ENCODE peak calls at places on chromosomes 2 and 18, in five cellular contexts. T is HepG2, P is fibroblast of lung, U is MM.1S, Z is mammary epithelial cell. L is an unnamed sample. For H3K79me2, the result is how much of the 10 kb centered on the place peaks cover.

GRCh38 chr2:46018773-46019593 is 278.2 kb upstream of the EPAS1 start:
- DNase-seq in U (no peak), Z (no peak), T (no peak), P (no peak), L (no peak)

GRCh38 chr2:127665267-127665893 is 9.9 kb downstream of the LIMS2 start:
- DNase-seq in U (no peak), Z (no peak), T (no peak), P (no peak), L (no peak)

GRCh38 chr2:249538-250042 is 14.2 kb downstream of the SH3YL1 start:
- DNase-seq in U (no peak), T (peak), P (no peak), Z (no peak), L (no peak)

GRCh38 chr2:127606594-127607398 is 39.2 kb upstream of the GPR17 start:
- DNase-seq in U (no peak), P (no peak), Z (no peak), T (no peak), L (no peak)

GRCh38 chr2:238043851-238044250 is 16.9 kb upstream of the SCLY start:
- DNase-seq in P (no peak), Z (no peak), T (no peak), U (no peak), L (no peak)

GRCh38 chr2:238254095-238254494 is 14.3 kb upstream of the HES6 start:
- DNase-seq in Z (no peak), U (no peak), T (no peak), P (no peak), L (no peak)

GRCh38 chr2:22694856-22695255 is 690.1 kb upstream of the KLHL29 start:
- DNase-seq in U (no peak), Z (no peak), P (no peak), T (no peak), L (no peak)

GRCh38 chr2:241850544-241851324 is 8.0 kb downstream of the PDCD1 start:
- DNase-seq in U (no peak), T (no peak), P (no peak), Z (no peak), L (no peak)

GRCh38 chr2:88600038-88600465 is 27.2 kb downstream of the EIF2AK3 start:
- DNase-seq in T (peak), P (peak), Z (peak), U (peak), L (peak)

GRCh38 chr2:199677881-199678280 is 173.1 kb downstream of the FTCDNL1 start:
- DNase-seq in U (no peak), Z (no peak), T (peak), P (no peak), L (no peak)

GRCh38 chr18:13236411-13236810 is 17.9 kb downstream of the LDLRAD4 start:
- DNase-seq in T (no peak), Z (no peak), P (no peak), U (no peak), L (no peak)

GRCh38 chr2:4604767-4605166 is 901.4 kb downstream of the DCDC2C start:
- DNase-seq in U (no peak), T (no peak), P (no peak), Z (no peak), L (no peak)

GRCh38 chr2:26576565-26577441 is 64.4 kb downstream of the CIB4 start:
- DNase-seq in Z (peak), T (no peak), P (no peak), U (no peak), L (no peak)

GRCh38 chr2:73290049-73290839 is 3.1 kb downstream of the EGR4 start:
- DNase-seq in U (peak), P (peak), T (peak), Z (peak), L (peak)

GRCh38 chr2:190177249-190177648 is 114.7 kb upstream of the MSTN start:
- DNase-seq in T (no peak), U (no peak), P (no peak), Z (no peak), L (no peak)

DNA sequence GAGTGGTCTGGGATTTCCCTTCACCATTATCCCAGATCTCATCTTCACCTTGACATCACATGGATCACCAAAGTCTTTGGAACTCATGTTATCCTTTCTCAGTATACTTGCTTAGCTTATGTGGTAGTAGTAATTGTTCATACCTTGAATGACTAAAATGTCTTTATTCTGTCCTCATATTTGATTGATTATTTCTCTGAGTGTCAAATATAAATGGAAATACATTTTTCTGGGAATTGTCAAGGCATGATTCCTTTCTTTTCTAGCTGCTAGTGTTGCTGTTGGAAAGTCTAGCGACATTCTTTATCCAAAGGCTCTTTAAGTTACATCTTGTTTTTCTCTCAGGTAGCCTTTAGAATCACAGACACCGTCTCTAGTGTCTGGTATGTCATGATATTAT is 334.4 kb downstream of the CMPK2 start:
- DNase-seq in U (no peak), T (no peak), Z (no peak), P (no peak), L (no peak)
- H3K79me2 ChIP-seq in U (under half), T (under half), Z (under half), P (under half), L (under half)

DNA sequence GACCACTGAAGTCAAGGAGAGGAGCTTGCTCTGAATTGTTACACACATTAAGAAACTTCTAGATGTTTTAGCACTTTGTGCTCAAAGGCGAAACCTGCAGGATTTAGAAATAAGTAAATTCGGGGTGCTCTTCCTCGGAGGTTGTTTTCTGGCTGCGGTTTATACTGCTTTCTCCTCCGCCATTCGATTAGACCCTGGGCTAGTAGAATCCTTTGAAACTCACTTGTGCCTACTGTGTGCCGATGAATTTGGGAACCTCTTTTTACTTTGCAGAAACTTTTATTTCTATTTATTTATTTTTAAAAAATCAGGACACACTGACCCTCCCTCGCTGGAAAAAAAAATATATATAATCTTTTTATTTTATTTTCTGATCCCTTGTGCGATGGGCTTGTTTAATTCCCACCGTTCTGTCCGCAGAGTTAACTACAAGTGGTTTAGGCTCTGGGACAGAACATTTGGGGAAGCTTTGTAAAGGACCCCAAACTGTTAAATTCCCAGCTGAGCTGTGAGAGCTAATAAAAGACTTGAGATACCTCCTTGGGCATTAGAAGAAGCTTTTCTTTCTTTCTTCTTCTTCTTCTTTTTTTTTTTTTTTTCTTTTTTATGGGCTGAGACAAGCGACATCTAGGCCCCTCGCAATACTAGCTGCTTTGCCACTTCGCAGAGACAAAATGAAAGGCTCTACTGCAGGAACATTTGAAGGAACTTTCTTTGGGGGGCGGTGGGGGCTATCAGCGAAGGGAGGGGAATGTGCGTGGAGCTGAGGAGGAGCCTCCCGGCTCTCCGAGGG is 3.8 kb downstream of the MEIS1 start:
- DNase-seq in T (no peak), Z (no peak), U (peak), P (peak), L (no peak)
- TF ChIP-seq EZH2 in T (no peak), Z (no peak), U (no peak), P (no peak), L (no peak)

GRCh38 chr2:111903930-111904439 is 5.6 kb downstream of the MERTK start:
- DNase-seq in Z (no peak), T (no peak), U (no peak), P (no peak), L (no peak)
- H3K79me2 ChIP-seq in Z (under half), T (half or more), U (half or more), P (under half), L (under half)

GRCh38 chr2:218982312-218983262 is 2.4 kb downstream of the FEV start:
- DNase-seq in U (peak), P (no peak), T (no peak), Z (no peak), L (no peak)
- TF ChIP-seq EZH2 in U (no peak), P (peak), T (peak), Z (peak), L (peak)

DNA sequence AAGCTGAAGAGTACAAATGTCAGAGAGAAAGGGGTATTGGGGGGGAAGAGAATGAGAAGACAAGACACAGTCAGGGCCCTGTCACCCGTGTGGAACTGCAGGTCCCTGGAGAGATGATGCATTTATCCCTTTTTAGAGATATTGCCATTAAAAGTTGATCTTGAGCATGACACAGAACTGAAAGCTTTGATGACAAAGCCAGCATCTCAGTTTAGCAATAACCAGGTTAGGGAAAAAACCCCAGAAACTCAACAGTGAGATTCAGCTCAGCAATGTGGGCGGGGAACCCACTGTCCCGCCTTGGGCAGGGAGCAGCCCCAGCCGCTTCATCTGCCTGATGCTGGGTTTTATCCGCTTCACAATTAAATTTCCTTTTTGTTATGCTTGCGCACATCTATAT is 181.1 kb downstream of the NEDD4L start:
- DNase-seq in U (no peak), P (peak), T (no peak), Z (peak), L (no peak)
- H3K79me2 ChIP-seq in U (under half), P (under half), T (half or more), Z (half or more), L (half or more)

DNA sequence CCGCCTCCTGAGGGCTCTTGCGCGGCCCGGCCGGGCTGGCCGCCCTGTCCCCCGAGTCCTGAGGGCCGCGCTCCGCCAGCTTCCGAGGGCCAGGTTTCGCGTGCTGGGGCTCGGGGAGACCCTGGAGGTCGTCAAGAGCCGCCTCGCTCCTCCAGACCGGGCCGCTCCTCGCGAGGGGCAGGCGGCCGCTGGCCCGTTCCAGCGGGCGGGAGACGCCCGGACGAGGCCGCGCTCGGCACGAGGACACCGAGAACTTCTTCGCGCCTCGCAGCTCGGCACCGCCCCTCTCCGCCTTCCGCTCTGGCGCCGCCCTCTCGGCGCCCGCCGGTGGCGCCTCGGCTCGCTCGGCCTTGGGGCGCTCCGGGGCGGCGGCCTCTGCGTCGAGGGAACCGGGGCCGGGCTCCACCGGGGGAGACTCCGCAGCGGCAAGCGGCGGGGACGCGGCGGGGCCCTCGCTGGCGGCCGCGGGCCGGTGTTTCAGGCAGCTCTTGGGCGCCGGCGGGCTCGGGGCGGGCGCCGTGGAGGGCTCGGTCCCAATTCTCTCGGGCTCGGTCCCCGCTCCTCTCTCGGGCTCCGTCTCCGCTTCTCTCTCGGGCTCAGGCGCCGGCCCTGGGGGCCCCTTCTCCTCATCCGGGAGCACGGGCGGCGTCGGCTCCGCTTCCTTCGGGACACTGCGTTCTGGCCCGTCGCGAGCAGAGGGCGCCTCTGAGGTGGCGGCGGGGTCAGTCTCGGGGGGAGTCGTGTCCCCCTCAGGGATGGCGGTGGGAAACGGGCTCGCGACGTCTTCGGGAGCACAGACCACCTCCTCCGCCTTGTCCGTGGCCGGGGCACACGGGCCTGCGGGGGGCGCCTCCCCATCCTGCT is 91.6 kb upstream of the MGAT4A start:
- DNase-seq in U (no peak), Z (no peak), P (no peak), T (no peak), L (no peak)
- TF ChIP-seq EZH2 in U (no peak), Z (no peak), P (peak), T (no peak), L (peak)

DNA sequence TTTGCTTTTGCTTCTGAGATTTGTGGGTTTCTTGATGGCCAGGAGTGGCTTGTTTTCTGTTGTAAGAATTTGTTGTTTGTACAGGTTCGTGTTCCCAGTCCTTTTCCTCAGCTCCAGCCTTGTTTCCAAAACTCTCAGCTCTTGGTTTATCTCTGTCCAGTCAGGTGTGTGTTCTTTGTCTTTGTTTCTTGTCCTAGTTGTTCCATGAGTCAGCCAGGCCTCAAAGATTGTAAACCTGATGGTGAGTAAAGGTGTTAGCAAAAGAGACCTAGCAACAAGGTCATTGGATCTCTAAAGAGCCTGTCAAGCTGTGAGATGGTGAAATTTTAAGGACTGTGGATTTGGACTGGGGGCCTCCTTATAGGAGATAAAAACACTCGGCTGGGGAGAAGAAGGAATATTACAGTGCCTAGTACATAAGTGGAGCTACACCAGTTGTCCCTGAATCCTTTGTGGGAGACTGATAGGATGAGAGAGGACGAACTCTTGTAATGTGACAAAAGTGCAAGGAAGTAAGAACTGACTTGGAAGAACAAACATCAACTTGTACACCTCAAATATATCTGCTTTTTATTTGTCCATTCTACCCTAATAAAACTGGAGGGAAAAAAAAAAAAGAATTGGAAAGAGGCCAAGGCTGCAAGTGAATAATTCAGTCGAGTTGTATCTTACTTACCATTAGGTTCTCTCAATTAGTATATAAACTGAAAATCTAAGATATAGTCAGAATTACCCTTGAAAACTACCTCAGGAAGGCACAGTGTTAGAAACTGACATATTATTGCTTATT is 37.1 kb downstream of the ITGA6 start:
- DNase-seq in U (no peak), T (peak), P (no peak), Z (peak), L (no peak)
- H3K79me2 ChIP-seq in U (under half), T (under half), P (under half), Z (half or more), L (half or more)

GRCh38 chr2:101778102-101778501 is 80.6 kb downstream of the MAP4K4 start:
- DNase-seq in U (no peak), P (no peak), T (no peak), Z (no peak), L (no peak)
- TF ChIP-seq EZH2 in U (no peak), P (no peak), T (no peak), Z (no peak), L (no peak)